ENCODE peak calls at places on chromosomes 4 and X, in five cellular contexts. One of them, this sample, is unnamed.
A peak's percentile ranks its signal among the peaks of the same experiment; 100 is the strongest.

GRCh38 chr4:70895405-70895804 is 6.8 kb upstream of the MOB1B start:
- DNase-seq in posterior cingulate gyrus: no peak
- DNase-seq in posterior vena cava: no peak
- DNase-seq in NCI-H446 treated with DMSO at 0.1 percent for 48 hours: no peak
- DNase-seq in cardiac muscle cell: peak; percentile 10
- DNase-seq in this sample: no peak

GRCh38 chrX:48028091-48028490 is 21.3 kb downstream of the SPACA5 start:
- DNase-seq in posterior cingulate gyrus: no peak
- DNase-seq in posterior vena cava: no peak
- DNase-seq in NCI-H446 treated with DMSO at 0.1 percent for 48 hours: no peak
- DNase-seq in cardiac muscle cell: no peak
- DNase-seq in this sample: no peak

GRCh38 chrX:68648960-68649359 is 1.5 kb downstream of the STARD8 start:
- DNase-seq in posterior cingulate gyrus: no peak
- DNase-seq in posterior vena cava: peak; percentile 50
- DNase-seq in NCI-H446 treated with DMSO at 0.1 percent for 48 hours: no peak
- DNase-seq in cardiac muscle cell: no peak
- DNase-seq in this sample: no peak

GRCh38 chr4:16443504-16444088 is 217.3 kb upstream of the TAPT1 start:
- DNase-seq in posterior cingulate gyrus: no peak
- DNase-seq in posterior vena cava: no peak
- DNase-seq in NCI-H446 treated with DMSO at 0.1 percent for 48 hours: no peak
- DNase-seq in cardiac muscle cell: peak; percentile 60
- DNase-seq in this sample: no peak

GRCh38 chr4:117134386-117134785 is 49.0 kb upstream of the TRAM1L1 start:
- DNase-seq in posterior cingulate gyrus: no peak
- DNase-seq in posterior vena cava: no peak
- DNase-seq in NCI-H446 treated with DMSO at 0.1 percent for 48 hours: peak; percentile 78
- DNase-seq in cardiac muscle cell: peak; percentile 56
- DNase-seq in this sample: no peak

GRCh38 chr4:139988863-139989765 is 164.9 kb downstream of the MAML3 start:
- DNase-seq in posterior cingulate gyrus: no peak
- DNase-seq in posterior vena cava: peak; percentile 85
- DNase-seq in NCI-H446 treated with DMSO at 0.1 percent for 48 hours: peak; percentile 81
- DNase-seq in cardiac muscle cell: peak; percentile 90
- DNase-seq in this sample: no peak

GRCh38 chr4:47373729-47374128 is 89.8 kb downstream of the COMMD8 start:
- DNase-seq in posterior cingulate gyrus: no peak
- DNase-seq in posterior vena cava: no peak
- DNase-seq in NCI-H446 treated with DMSO at 0.1 percent for 48 hours: no peak
- DNase-seq in cardiac muscle cell: no peak
- DNase-seq in this sample: no peak

GRCh38 chr4:15895517-15895916 is 43.0 kb downstream of the FGFBP1 start:
- DNase-seq in posterior cingulate gyrus: peak; percentile 76
- DNase-seq in posterior vena cava: no peak
- DNase-seq in NCI-H446 treated with DMSO at 0.1 percent for 48 hours: peak; percentile 65
- DNase-seq in cardiac muscle cell: no peak
- DNase-seq in this sample: no peak

GRCh38 chr4:164616961-164617360 is 137.0 kb upstream of the SMIM31 start:
- DNase-seq in posterior cingulate gyrus: no peak
- DNase-seq in posterior vena cava: no peak
- DNase-seq in NCI-H446 treated with DMSO at 0.1 percent for 48 hours: no peak
- DNase-seq in cardiac muscle cell: no peak
- DNase-seq in this sample: no peak

GRCh38 chr4:183182873-183183725 is 84.0 kb downstream of the WWC2 start:
- DNase-seq in posterior cingulate gyrus: no peak
- DNase-seq in posterior vena cava: no peak
- DNase-seq in NCI-H446 treated with DMSO at 0.1 percent for 48 hours: no peak
- DNase-seq in cardiac muscle cell: peak; percentile 93
- DNase-seq in this sample: no peak

GRCh38 chr4:127370495-127371069 is 262.2 kb upstream of the INTU start:
- DNase-seq in posterior cingulate gyrus: no peak
- DNase-seq in posterior vena cava: no peak
- DNase-seq in NCI-H446 treated with DMSO at 0.1 percent for 48 hours: peak; percentile 86
- DNase-seq in cardiac muscle cell: peak; percentile 40
- DNase-seq in this sample: no peak

GRCh38 chr4:88018471-88018870 is 11.0 kb downstream of the PKD2 start:
- DNase-seq in posterior cingulate gyrus: no peak
- DNase-seq in posterior vena cava: no peak
- DNase-seq in NCI-H446 treated with DMSO at 0.1 percent for 48 hours: no peak
- DNase-seq in cardiac muscle cell: peak; percentile 87
- DNase-seq in this sample: no peak

GRCh38 chr4:107213410-107213809 is 177.3 kb upstream of the DKK2 start:
- DNase-seq in posterior cingulate gyrus: no peak
- DNase-seq in posterior vena cava: no peak
- DNase-seq in NCI-H446 treated with DMSO at 0.1 percent for 48 hours: peak; percentile 52
- DNase-seq in cardiac muscle cell: no peak
- DNase-seq in this sample: no peak

GRCh38 chr4:109631709-109632108 is 71.5 kb downstream of the CASP6 start:
- DNase-seq in posterior cingulate gyrus: no peak
- DNase-seq in posterior vena cava: no peak
- DNase-seq in NCI-H446 treated with DMSO at 0.1 percent for 48 hours: peak; percentile 72
- DNase-seq in cardiac muscle cell: peak; percentile 48
- DNase-seq in this sample: no peak

GRCh38 chrX:1027133-1027532 is 185.3 kb downstream of the CRLF2 start:
- DNase-seq in posterior cingulate gyrus: no peak
- DNase-seq in posterior vena cava: no peak
- DNase-seq in NCI-H446 treated with DMSO at 0.1 percent for 48 hours: no peak
- DNase-seq in cardiac muscle cell: no peak
- DNase-seq in this sample: peak; percentile 35

GRCh38 chr4:173332963-173333657 is 1.0 kb downstream of the HMGB2 start:
- DNase-seq in posterior cingulate gyrus: no peak
- DNase-seq in posterior vena cava: no peak
- DNase-seq in NCI-H446 treated with DMSO at 0.1 percent for 48 hours: no peak
- DNase-seq in cardiac muscle cell: peak; percentile 14
- DNase-seq in this sample: no peak

GRCh38 chr4:173531085-173531965 is 1.3 kb upstream of the HAND2 start:
- DNase-seq in posterior cingulate gyrus: peak; percentile 50
- DNase-seq in posterior vena cava: peak; percentile 74
- DNase-seq in NCI-H446 treated with DMSO at 0.1 percent for 48 hours: no peak
- DNase-seq in cardiac muscle cell: peak; percentile 32
- DNase-seq in this sample: peak; percentile 71

GRCh38 chr4:40916218-40916555 is 166.4 kb downstream of the NSUN7 start:
- DNase-seq in posterior cingulate gyrus: no peak
- DNase-seq in posterior vena cava: no peak
- DNase-seq in NCI-H446 treated with DMSO at 0.1 percent for 48 hours: no peak
- DNase-seq in cardiac muscle cell: peak; percentile 54
- DNase-seq in this sample: no peak

GRCh38 chrX:15790766-15791380 is 589 bp downstream of the ZRSR2 start:
- DNase-seq in posterior cingulate gyrus: no peak
- DNase-seq in posterior vena cava: no peak
- DNase-seq in NCI-H446 treated with DMSO at 0.1 percent for 48 hours: no peak
- DNase-seq in cardiac muscle cell: peak; percentile 3
- DNase-seq in this sample: no peak

GRCh38 chrX:154779261-154779660 is 16.6 kb downstream of the DKC1 start:
- DNase-seq in posterior cingulate gyrus: no peak
- DNase-seq in posterior vena cava: no peak
- DNase-seq in NCI-H446 treated with DMSO at 0.1 percent for 48 hours: no peak
- DNase-seq in cardiac muscle cell: peak; percentile 51
- DNase-seq in this sample: no peak

GRCh38 chrX:36407886-36408285 is 488.4 kb downstream of the CFAP47 start:
- DNase-seq in posterior cingulate gyrus: no peak
- DNase-seq in posterior vena cava: no peak
- DNase-seq in NCI-H446 treated with DMSO at 0.1 percent for 48 hours: no peak
- DNase-seq in cardiac muscle cell: no peak
- DNase-seq in this sample: no peak

GRCh38 chr4:72076562-72076961 is 44.8 kb downstream of the NPFFR2 start:
- DNase-seq in posterior cingulate gyrus: no peak
- DNase-seq in posterior vena cava: no peak
- DNase-seq in NCI-H446 treated with DMSO at 0.1 percent for 48 hours: no peak
- DNase-seq in cardiac muscle cell: no peak
- DNase-seq in this sample: no peak

GRCh38 chr4:89847571-89848325 is 10.8 kb upstream of the SNCA start:
- DNase-seq in posterior cingulate gyrus: no peak
- DNase-seq in posterior vena cava: no peak
- DNase-seq in NCI-H446 treated with DMSO at 0.1 percent for 48 hours: no peak
- DNase-seq in cardiac muscle cell: peak; percentile 7
- DNase-seq in this sample: no peak

GRCh38 chr4:188018262-188018661 is 22.7 kb downstream of the ZFP42 start:
- DNase-seq in posterior cingulate gyrus: no peak
- DNase-seq in posterior vena cava: no peak
- DNase-seq in NCI-H446 treated with DMSO at 0.1 percent for 48 hours: no peak
- DNase-seq in cardiac muscle cell: no peak
- DNase-seq in this sample: no peak

GRCh38 chrX:81537723-81538122 is 335.8 kb downstream of the SH3BGRL start:
- DNase-seq in posterior cingulate gyrus: peak; percentile 60
- DNase-seq in posterior vena cava: no peak
- DNase-seq in NCI-H446 treated with DMSO at 0.1 percent for 48 hours: no peak
- DNase-seq in cardiac muscle cell: no peak
- DNase-seq in this sample: no peak

GRCh38 chrX:21912220-21912619 is 28.3 kb upstream of the SMS start:
- DNase-seq in posterior cingulate gyrus: no peak
- DNase-seq in posterior vena cava: no peak
- DNase-seq in NCI-H446 treated with DMSO at 0.1 percent for 48 hours: no peak
- DNase-seq in cardiac muscle cell: no peak
- DNase-seq in this sample: no peak

GRCh38 chr4:7697326-7697725 is 242.3 kb downstream of the AFAP1 start:
- DNase-seq in posterior cingulate gyrus: no peak
- DNase-seq in posterior vena cava: no peak
- DNase-seq in NCI-H446 treated with DMSO at 0.1 percent for 48 hours: no peak
- DNase-seq in cardiac muscle cell: no peak
- DNase-seq in this sample: no peak

GRCh38 chrX:5656544-5656943 is 572.1 kb downstream of the NLGN4X start:
- DNase-seq in posterior cingulate gyrus: no peak
- DNase-seq in posterior vena cava: no peak
- DNase-seq in NCI-H446 treated with DMSO at 0.1 percent for 48 hours: no peak
- DNase-seq in cardiac muscle cell: no peak
- DNase-seq in this sample: no peak

GRCh38 chrX:119145241-119145653 is 17.6 kb upstream of the KIAA1210 start:
- DNase-seq in posterior cingulate gyrus: no peak
- DNase-seq in posterior vena cava: no peak
- DNase-seq in NCI-H446 treated with DMSO at 0.1 percent for 48 hours: no peak
- DNase-seq in cardiac muscle cell: peak; percentile 34
- DNase-seq in this sample: no peak

GRCh38 chr4:2302387-2303119 is 40.6 kb upstream of the MXD4 start:
- DNase-seq in posterior cingulate gyrus: no peak
- DNase-seq in posterior vena cava: peak; percentile 68
- DNase-seq in NCI-H446 treated with DMSO at 0.1 percent for 48 hours: no peak
- DNase-seq in cardiac muscle cell: no peak
- DNase-seq in this sample: peak; percentile 43

GRCh38 chrX:63913719-63914118 is 128.7 kb upstream of the ARHGEF9 start:
- DNase-seq in posterior cingulate gyrus: no peak
- DNase-seq in posterior vena cava: no peak
- DNase-seq in NCI-H446 treated with DMSO at 0.1 percent for 48 hours: no peak
- DNase-seq in cardiac muscle cell: no peak
- DNase-seq in this sample: no peak

GRCh38 chr4:2249526-2249991 is 7.6 kb upstream of the HAUS3 start:
- DNase-seq in posterior cingulate gyrus: no peak
- DNase-seq in posterior vena cava: peak; percentile 66
- DNase-seq in NCI-H446 treated with DMSO at 0.1 percent for 48 hours: no peak
- DNase-seq in cardiac muscle cell: no peak
- DNase-seq in this sample: peak; percentile 72

GRCh38 chrX:72048515-72049455 is 82.9 kb downstream of the RTL5 start:
- DNase-seq in posterior cingulate gyrus: no peak
- DNase-seq in posterior vena cava: no peak
- DNase-seq in NCI-H446 treated with DMSO at 0.1 percent for 48 hours: no peak
- DNase-seq in cardiac muscle cell: no peak
- DNase-seq in this sample: no peak

GRCh38 chr4:186684889-186685309 is 38.8 kb downstream of the FAT1 start:
- DNase-seq in posterior cingulate gyrus: no peak
- DNase-seq in posterior vena cava: no peak
- DNase-seq in NCI-H446 treated with DMSO at 0.1 percent for 48 hours: no peak
- DNase-seq in cardiac muscle cell: no peak
- DNase-seq in this sample: no peak

GRCh38 chr4:167176723-167177367 is 57.4 kb downstream of the SPOCK3 start:
- DNase-seq in posterior cingulate gyrus: no peak
- DNase-seq in posterior vena cava: no peak
- DNase-seq in NCI-H446 treated with DMSO at 0.1 percent for 48 hours: no peak
- DNase-seq in cardiac muscle cell: no peak
- DNase-seq in this sample: no peak

This sample was measured in spleen.